ENCODE peak calls at places on chromosomes 5 and 9, in four cellular contexts. U is aorta, M is mesenteric fat pad, K is brain microvascular endothelial cell. S is an unnamed sample.

GRCh38 chr5:54590824-54591223 is 73.3 kb downstream of the SNX18 start:
- DNase-seq in U (no peak), M (no peak), K (no peak), S (no peak)

GRCh38 chr9:5510360-5510931 is at the start of gene PDCD1LG2:
- DNase-seq in U (no peak), M (no peak), K (peak), S (no peak)

GRCh38 chr9:5392285-5392684 is 45.4 kb downstream of the PLGRKT start:
- DNase-seq in U (no peak), M (no peak), K (no peak), S (no peak)

GRCh38 chr9:21803674-21804048 is 1.2 kb downstream of the MTAP start:
- DNase-seq in U (no peak), M (no peak), K (no peak), S (no peak)

GRCh38 chr5:179378441-179379271 is 33.4 kb upstream of the ADAMTS2 start:
- DNase-seq in U (no peak), M (peak), K (peak), S (no peak)

GRCh38 chr9:37938121-37938906 is 34.4 kb upstream of the SLC25A51 start:
- DNase-seq in U (peak), M (no peak), K (peak), S (no peak)

GRCh38 chr9:100229136-100229535 is 123.6 kb downstream of the TEX10 start:
- DNase-seq in U (no peak), M (no peak), K (no peak), S (no peak)

GRCh38 chr5:171744882-171745281 is 40.7 kb upstream of the SMIM23 start:
- DNase-seq in U (no peak), M (no peak), K (no peak), S (no peak)

GRCh38 chr5:120614512-120614911 is 150.4 kb downstream of the PRR16 start:
- DNase-seq in U (no peak), M (no peak), K (peak), S (no peak)

GRCh38 chr9:15370496-15371464 is 51.9 kb upstream of the SNAPC3 start:
- DNase-seq in U (no peak), M (no peak), K (no peak), S (no peak)

GRCh38 chr5:180170111-180170809 is 38.8 kb downstream of the RASGEF1C start:
- DNase-seq in U (no peak), M (no peak), K (no peak), S (peak)

GRCh38 chr5:124698774-124699173 is 47.7 kb downstream of the ZNF608 start:
- DNase-seq in U (no peak), M (no peak), K (no peak), S (no peak)

GRCh38 chr5:20615888-20616563 is 628.0 kb upstream of the CDH18 start:
- DNase-seq in U (no peak), M (no peak), K (no peak), S (no peak)

GRCh38 chr9:133842721-133843227 is 104.6 kb upstream of the SARDH start:
- DNase-seq in U (no peak), M (no peak), K (no peak), S (no peak)

GRCh38 chr5:140214831-140215230 is 39.8 kb downstream of the CYSTM1 start:
- DNase-seq in U (no peak), M (no peak), K (peak), S (no peak)

GRCh38 chr5:36301858-36302603 is at the start of gene RANBP3L:
- DNase-seq in U (no peak), M (no peak), K (no peak), S (no peak)

GRCh38 chr5:40775846-40776657 is 20.3 kb upstream of the TTC33 start:
- DNase-seq in U (no peak), M (no peak), K (no peak), S (no peak)

GRCh38 chr5:127072861-127073846 is at the start of gene C5orf63:
- DNase-seq in U (peak), M (no peak), K (no peak), S (peak)

GRCh38 chr5:88419931-88420330 is 151.3 kb upstream of the TMEM161B start:
- DNase-seq in U (no peak), M (no peak), K (no peak), S (no peak)

GRCh38 chr5:108749130-108749861 is 1.6 kb downstream of the FER start:
- DNase-seq in U (no peak), M (peak), K (no peak), S (no peak)

GRCh38 chr9:116318463-116319271 is 165.1 kb downstream of the PAPPA start:
- DNase-seq in U (peak), M (no peak), K (no peak), S (peak)

GRCh38 chr5:9715891-9716335 is 85.8 kb upstream of the TAS2R1 start:
- DNase-seq in U (no peak), M (no peak), K (peak), S (no peak)

GRCh38 chr9:76873056-76873792 is 32.7 kb downstream of the PRUNE2 start:
- DNase-seq in U (no peak), M (no peak), K (no peak), S (no peak)

GRCh38 chr9:124718928-124719327 is 52.2 kb downstream of the NR6A1 start:
- DNase-seq in U (no peak), M (no peak), K (no peak), S (no peak)

GRCh38 chr9:123568691-123569342 is 212.8 kb downstream of the CRB2 start:
- DNase-seq in U (no peak), M (no peak), K (no peak), S (no peak)

GRCh38 chr5:60652206-60652605 is 47.8 kb downstream of the DEPDC1B start:
- DNase-seq in U (no peak), M (no peak), K (peak), S (no peak)

GRCh38 chr5:147512640-147513334 is 2.9 kb upstream of the DPYSL3 start:
- DNase-seq in U (no peak), M (no peak), K (no peak), S (no peak)

GRCh38 chr5:99607124-99607523 is 678.3 kb upstream of the CHD1 start:
- DNase-seq in U (no peak), M (no peak), K (no peak), S (no peak)

GRCh38 chr9:83167126-83167525 is 104.2 kb upstream of the RASEF start:
- DNase-seq in U (no peak), M (no peak), K (no peak), S (no peak)